ENCODE peak calls at places on chromosomes 1 and 21, in six cellular contexts. O is iPS DF 6.9, U is psoas muscle, W is body of pancreas, Y is uterus, H is aorta. N is an unnamed sample. For H3K4me1, the result is how much of the 10 kb centered on the place peaks cover.

GRCh38 chr1:85756864-85757263 is 48.6 kb upstream of the ZNHIT6 start:
- DNase-seq in U (no peak), O (no peak), H (no peak), Y (no peak), W (no peak), N (no peak)

GRCh38 chr1:190205713-190206112 is 272.0 kb downstream of the BRINP3 start:
- DNase-seq in O (no peak), H (no peak), Y (no peak), U (no peak), W (no peak), N (no peak)

GRCh38 chr1:210233495-210234253 is 1.1 kb downstream of the SERTAD4 start:
- DNase-seq in Y (peak), W (peak), O (no peak), U (no peak), H (peak), N (peak)

GRCh38 chr1:95085376-95085775 is 12.6 kb upstream of the ALG14 start:
- DNase-seq in W (no peak), H (no peak), O (no peak), Y (no peak), U (no peak), N (no peak)

GRCh38 chr1:53349968-53350852 is 22.3 kb upstream of the LRP8 start:
- DNase-seq in U (no peak), W (no peak), Y (no peak), H (peak), O (no peak), N (peak)

GRCh38 chr1:236917448-236917847 is 86.8 kb downstream of the MT1HL1 start:
- DNase-seq in W (no peak), O (no peak), Y (no peak), U (no peak), H (no peak), N (no peak)

GRCh38 chr1:84348240-84348555 is 46.7 kb downstream of the SAMD13 start:
- DNase-seq in Y (peak), H (no peak), W (peak), U (no peak), O (no peak), N (no peak)

GRCh38 chr1:109089242-109090015 is 1.1 kb upstream of the TMEM167B start:
- DNase-seq in W (peak), Y (no peak), H (no peak), O (no peak), U (peak), N (no peak)

GRCh38 chr1:36560621-36561364 is 78.1 kb upstream of the CSF3R start:
- DNase-seq in H (peak), O (no peak), Y (no peak), W (no peak), U (no peak), N (no peak)

GRCh38 chr1:86739901-86740507 is 35.6 kb downstream of the SH3GLB1 start:
- DNase-seq in U (no peak), W (no peak), Y (no peak), O (no peak), H (no peak), N (no peak)

GRCh38 chr1:53899206-53899628 is 5.2 kb downstream of the DIO1 start:
- DNase-seq in W (peak), O (no peak), Y (peak), U (no peak), H (no peak), N (peak)

GRCh38 chr1:17596651-17597509 is 57.4 kb downstream of the ARHGEF10L start:
- DNase-seq in W (no peak), U (no peak), O (no peak), H (no peak), Y (no peak), N (no peak)

GRCh38 chr1:36223373-36223995 is 759 bp upstream of the THRAP3 start:
- DNase-seq in U (no peak), Y (no peak), O (no peak), W (no peak), H (no peak), N (no peak)

GRCh38 chr1:224543453-224543852 is 72.7 kb upstream of the CNIH3 start:
- DNase-seq in Y (no peak), H (no peak), U (no peak), O (no peak), W (no peak), N (no peak)

GRCh38 chr1:44964396-44964795 is 22.0 kb downstream of the EIF2B3 start:
- DNase-seq in U (no peak), Y (no peak), O (no peak), W (no peak), H (no peak), N (no peak)

GRCh38 chr1:19029191-19030085 is 73.0 kb upstream of the IFFO2 start:
- DNase-seq in H (no peak), O (no peak), W (no peak), U (no peak), Y (no peak), N (peak)

DNA sequence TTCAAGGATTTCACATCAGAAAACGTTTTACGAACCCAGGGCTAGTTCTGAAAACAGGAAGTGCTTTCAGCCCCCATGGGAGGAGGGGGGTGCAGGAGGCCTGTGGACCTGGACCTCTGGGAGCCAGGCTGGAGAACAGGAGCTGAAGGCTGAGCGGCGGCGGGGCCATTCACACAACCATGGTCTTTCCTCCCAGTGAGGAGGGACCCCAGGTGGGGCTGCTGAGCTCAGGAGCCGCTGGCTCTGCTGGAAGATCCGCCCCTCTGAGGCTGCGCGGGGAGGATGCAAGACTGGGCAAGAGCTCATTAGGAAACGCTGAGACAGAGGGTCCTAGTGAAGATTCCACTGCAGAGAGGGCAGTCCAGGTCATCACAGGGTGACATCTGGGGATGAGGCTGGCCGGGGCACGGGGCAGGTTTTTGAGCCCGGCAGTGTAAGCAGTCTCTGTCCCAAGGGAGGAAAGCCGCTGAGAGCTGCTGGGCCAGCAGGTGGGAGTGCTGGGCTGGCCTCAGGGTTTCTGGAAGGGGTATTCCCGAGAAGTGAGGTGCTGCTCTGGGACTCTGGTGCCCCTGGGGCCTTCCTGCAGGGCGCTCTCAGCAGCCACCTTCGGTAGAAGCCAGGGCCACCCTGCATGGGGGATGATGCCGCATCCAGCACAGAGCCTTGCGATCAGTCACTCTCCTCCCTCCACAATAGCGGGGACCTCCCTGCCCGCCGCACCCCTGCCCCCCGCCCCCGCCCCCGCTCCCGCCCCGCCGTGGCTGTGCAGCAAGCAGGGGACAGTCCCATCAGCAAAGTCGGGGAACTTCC is 7.5 kb downstream of the MX2 start:
- DNase-seq in W (peak), H (peak), Y (peak), U (peak), O (no peak), N (no peak)
- H3K4me3 ChIP-seq in W (no peak), H (no peak), Y (peak), U (peak), O (peak), N (peak)

GRCh38 chr1:55468438-55468837 is 253.3 kb upstream of the USP24 start:
- DNase-seq in U (no peak), H (no peak), O (no peak), W (no peak), Y (no peak), N (no peak)

GRCh38 chr1:55464550-55464949 is 249.4 kb upstream of the USP24 start:
- DNase-seq in W (no peak), Y (no peak), O (no peak), H (no peak), U (no peak), N (no peak)

GRCh38 chr1:55466343-55466742 is 251.2 kb upstream of the USP24 start:
- DNase-seq in U (no peak), O (no peak), H (no peak), W (no peak), Y (no peak), N (no peak)

GRCh38 chr1:55463814-55464445 is 248.8 kb upstream of the USP24 start:
- DNase-seq in Y (peak), W (no peak), U (peak), H (no peak), O (no peak), N (no peak)

GRCh38 chr1:55466921-55467320 is 251.8 kb upstream of the USP24 start:
- DNase-seq in U (no peak), O (no peak), H (no peak), W (no peak), Y (no peak), N (no peak)
- H3K27ac ChIP-seq in U (no peak), O (no peak), H (no peak), W (no peak), Y (no peak), N (no peak)

GRCh38 chr1:216464489-216464888 is 41.2 kb upstream of the USH2A start:
- DNase-seq in W (no peak), Y (no peak), O (no peak), U (no peak), H (no peak), N (no peak)

GRCh38 chr1:216459651-216460200 is 36.5 kb upstream of the USH2A start:
- DNase-seq in W (no peak), H (no peak), O (no peak), U (no peak), Y (no peak), N (no peak)

GRCh38 chr1:216458807-216459206 is 35.6 kb upstream of the USH2A start:
- DNase-seq in U (no peak), Y (no peak), H (no peak), O (no peak), W (no peak), N (no peak)

GRCh38 chr1:216462061-216462775 is 39.0 kb upstream of the USH2A start:
- DNase-seq in W (no peak), O (no peak), Y (no peak), H (no peak), U (no peak), N (no peak)

DNA sequence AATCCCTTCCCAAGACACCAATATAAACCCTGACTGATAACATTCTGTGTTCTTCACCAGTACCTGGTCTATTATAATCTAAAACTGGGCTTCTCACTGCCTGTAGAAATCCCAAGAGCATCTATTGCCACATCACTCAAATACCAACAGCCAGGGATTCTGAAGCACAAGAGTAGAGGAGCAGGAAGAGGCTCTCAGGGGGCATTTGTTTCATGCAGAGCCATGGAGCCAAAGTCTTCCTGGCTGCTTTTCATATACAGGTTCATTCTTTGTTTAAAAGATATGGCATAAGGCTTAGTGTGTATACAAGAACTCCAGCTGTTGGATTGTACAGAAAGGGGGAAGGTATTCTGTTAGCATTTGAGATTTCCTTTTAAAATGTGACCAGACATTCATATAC is 38.2 kb upstream of the USH2A start:
- DNase-seq in U (no peak), W (no peak), O (no peak), Y (no peak), H (no peak), N (no peak)
- H3K4me1 ChIP-seq in U (under half), W (under half), O (under half), Y (under half), H (under half), N (under half)

DNA sequence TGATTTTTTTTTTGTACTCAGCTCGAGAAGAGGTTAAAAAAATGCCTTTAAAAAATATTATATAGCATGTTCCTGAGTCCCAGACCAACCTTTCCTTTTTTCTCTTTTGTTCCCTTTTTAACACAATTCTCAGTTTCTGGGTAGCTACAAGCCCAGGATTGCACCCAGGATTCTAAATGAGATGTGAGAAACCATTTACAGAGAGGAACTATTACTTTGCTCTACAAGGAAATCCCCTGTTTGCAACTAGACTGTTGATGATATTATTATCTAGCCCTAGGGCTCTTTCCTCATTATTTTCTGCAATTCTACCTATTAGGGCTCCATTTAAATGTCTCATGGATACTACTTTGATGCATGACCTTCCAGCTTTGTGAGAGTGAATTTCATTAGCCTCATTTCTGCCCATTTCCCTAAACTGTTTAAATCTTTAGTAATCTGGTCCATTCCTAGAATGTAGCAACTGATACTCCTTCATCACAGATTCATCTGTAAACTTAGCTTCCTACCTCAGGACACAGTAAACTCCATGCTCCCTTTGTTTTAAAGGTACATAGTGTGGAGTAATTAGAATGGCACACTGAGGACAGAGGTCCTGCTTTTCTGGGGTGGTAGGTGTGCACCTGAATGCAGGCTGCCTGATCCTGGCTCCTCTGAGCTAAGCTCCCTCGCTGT is 7.1 kb upstream of the KIF14 start:
- DNase-seq in W (no peak), O (no peak), U (no peak), H (no peak), Y (no peak), N (no peak)
- H3K4me3 ChIP-seq in W (no peak), O (no peak), U (no peak), H (no peak), Y (no peak), N (no peak)

GRCh38 chr1:167937709-167938010 is 788 bp upstream of the MPC2 start:
- DNase-seq in Y (no peak), H (no peak), W (no peak), U (no peak), O (no peak), N (no peak)
- H3K27ac ChIP-seq in Y (peak), H (no peak), W (peak), U (peak), O (no peak), N (peak)

DNA sequence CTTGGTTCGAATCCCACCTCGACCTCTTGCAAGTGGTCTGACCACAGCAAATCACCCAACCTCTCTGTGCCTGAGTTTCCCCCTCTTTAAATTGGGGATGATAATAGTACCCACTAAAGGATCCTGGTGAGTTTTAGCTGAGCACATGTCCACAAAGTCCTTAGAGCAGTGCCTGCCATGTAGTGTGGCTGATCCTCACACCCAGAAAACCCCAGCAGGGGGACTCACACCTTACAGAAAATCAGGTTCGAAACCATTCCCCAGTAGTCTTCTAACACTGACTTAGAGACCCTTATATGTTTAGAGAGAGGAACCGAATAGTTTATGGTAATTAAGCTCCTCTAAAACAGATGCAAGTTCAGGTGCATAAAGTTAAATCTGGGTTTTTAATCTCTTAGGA is 89.0 kb downstream of the CAMTA1 start:
- DNase-seq in U (no peak), Y (no peak), O (no peak), H (no peak), W (no peak), N (no peak)
- H3K4me1 ChIP-seq in U (under half), Y (under half), O (under half), H (under half), W (under half), N (under half)

GRCh38 chr1:229133734-229134265 is 137.1 kb upstream of the RAB4A start:
- DNase-seq in O (no peak), W (no peak), Y (no peak), U (no peak), H (no peak), N (no peak)
- H3K4me3 ChIP-seq in O (no peak), W (no peak), Y (no peak), U (no peak), H (no peak), N (no peak)

GRCh38 chr1:156530006-156530405 is 29.4 kb upstream of the MEF2D start:
- DNase-seq in W (no peak), O (no peak), U (no peak), Y (no peak), H (no peak), N (no peak)

GRCh38 chr1:156527584-156527983 is 27.0 kb upstream of the MEF2D start:
- DNase-seq in Y (no peak), W (no peak), U (no peak), H (no peak), O (no peak), N (no peak)

GRCh38 chr1:156525856-156526479 is 25.4 kb upstream of the MEF2D start:
- DNase-seq in H (no peak), O (no peak), Y (no peak), U (no peak), W (no peak), N (no peak)

GRCh38 chr1:156528875-156529425 is 28.4 kb upstream of the MEF2D start:
- DNase-seq in H (no peak), U (no peak), Y (no peak), W (no peak), O (no peak), N (no peak)

DNA sequence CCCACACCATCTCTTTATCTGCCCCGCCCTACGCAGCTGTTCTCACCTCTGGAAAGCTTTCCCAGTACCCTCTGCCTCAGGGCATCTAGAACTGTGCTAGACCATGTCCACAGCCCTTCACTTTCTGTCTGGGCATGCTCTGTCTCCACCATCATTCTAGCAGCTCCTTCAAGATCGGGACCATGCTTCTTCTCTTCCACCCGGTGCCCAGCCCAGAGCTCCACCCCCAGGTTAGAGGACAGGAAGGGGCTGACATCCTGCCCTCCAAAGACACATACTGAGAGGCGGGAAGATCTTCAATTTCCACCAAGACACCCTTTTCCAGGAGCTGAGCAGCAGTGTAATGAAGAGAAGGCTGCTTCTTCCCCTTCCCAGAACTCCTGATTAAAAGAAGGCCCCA is 27.7 kb upstream of the MEF2D start:
- DNase-seq in U (no peak), W (no peak), O (no peak), H (no peak), Y (no peak), N (no peak)
- H3K27ac ChIP-seq in U (no peak), W (no peak), O (no peak), H (no peak), Y (no peak), N (no peak)